ENCODE peak calls at places on chromosome 20, in six cellular contexts. N, W, H, D, J and T are unnamed samples.

GRCh38 chr20:51569815-51570741 is 27.6 kb upstream of the NFATC2 start:
- DNase-seq in N (peak), W (peak), H (no peak), D (peak), J (no peak), T (no peak)

GRCh38 chr20:53438368-53438767 is 155.3 kb downstream of the ZNF217 start:
- DNase-seq in N (no peak), W (no peak), H (no peak), D (no peak), J (no peak), T (no peak)

GRCh38 chr20:44407402-44408184 is 52.1 kb downstream of the HNF4A start:
- DNase-seq in N (peak), W (no peak), H (peak), D (no peak), J (no peak), T (peak)

GRCh38 chr20:52268184-52268583 is 76.6 kb upstream of the ZFP64 start:
- DNase-seq in N (no peak), W (no peak), H (no peak), D (no peak), J (no peak), T (no peak)

GRCh38 chr20:25284131-25284601 is 36.3 kb downstream of the PYGB start:
- DNase-seq in N (no peak), W (no peak), H (no peak), D (no peak), J (no peak), T (no peak)

GRCh38 chr20:11267131-11267761 is 593.4 kb upstream of the JAG1 start:
- DNase-seq in N (peak), W (peak), H (peak), D (peak), J (peak), T (peak)

GRCh38 chr20:14913896-14914295 is 576.5 kb upstream of the FLRT3 start:
- DNase-seq in N (no peak), W (peak), H (no peak), D (no peak), J (no peak), T (no peak)

GRCh38 chr20:25052255-25053206 is 5.4 kb downstream of the ACSS1 start:
- DNase-seq in N (no peak), W (no peak), H (no peak), D (no peak), J (no peak), T (no peak)

GRCh38 chr20:44014807-44015732 is 100.4 kb downstream of the TOX2 start:
- DNase-seq in N (no peak), W (peak), H (peak), D (no peak), J (no peak), T (no peak)

GRCh38 chr20:4099905-4100675 is 84.7 kb upstream of the RNF24 start:
- DNase-seq in N (no peak), W (no peak), H (no peak), D (no peak), J (no peak), T (no peak)

GRCh38 chr20:48597521-48598302 is 230.1 kb downstream of the PREX1 start:
- DNase-seq in N (no peak), W (no peak), H (no peak), D (peak), J (no peak), T (peak)

GRCh38 chr20:39070484-39071231 is 108.5 kb downstream of the DHX35 start:
- DNase-seq in N (no peak), W (peak), H (no peak), D (peak), J (no peak), T (no peak)

GRCh38 chr20:61763740-61764400 is 301.8 kb downstream of the TAF4 start:
- DNase-seq in N (no peak), W (no peak), H (no peak), D (no peak), J (no peak), T (no peak)

GRCh38 chr20:46145646-46146045 is 27.5 kb downstream of the CD40 start:
- DNase-seq in N (no peak), W (no peak), H (no peak), D (no peak), J (no peak), T (no peak)

GRCh38 chr20:35253010-35253409 is 24.9 kb downstream of the MMP24OS start:
- DNase-seq in N (no peak), W (no peak), H (no peak), D (no peak), J (no peak), T (no peak)

GRCh38 chr20:53713328-53714056 is 119.9 kb upstream of the ZNF217 start:
- DNase-seq in N (no peak), W (no peak), H (no peak), D (no peak), J (no peak), T (no peak)

GRCh38 chr20:37770908-37771307 is 77.1 kb downstream of the CTNNBL1 start:
- DNase-seq in N (no peak), W (no peak), H (no peak), D (no peak), J (no peak), T (no peak)

GRCh38 chr20:48236485-48237055 is 451.3 kb upstream of the SULF2 start:
- DNase-seq in N (no peak), W (no peak), H (no peak), D (no peak), J (no peak), T (no peak)

GRCh38 chr20:19328676-19329075 is 116.2 kb downstream of the SLC24A3 start:
- DNase-seq in N (no peak), W (no peak), H (no peak), D (no peak), J (no peak), T (no peak)

GRCh38 chr20:43752561-43753301 is 25.9 kb upstream of the GTSF1L start:
- DNase-seq in N (no peak), W (no peak), H (no peak), D (no peak), J (peak), T (peak)

GRCh38 chr20:9068232-9068781 is 580 bp upstream of the PLCB4 start:
- DNase-seq in N (peak), W (peak), H (no peak), D (no peak), J (no peak), T (no peak)

GRCh38 chr20:54161821-54162149 is 12.0 kb downstream of the CYP24A1 start:
- DNase-seq in N (peak), W (no peak), H (no peak), D (no peak), J (no peak), T (no peak)

GRCh38 chr20:37969949-37970855 is 63.1 kb downstream of the TTI1 start:
- DNase-seq in N (no peak), W (no peak), H (no peak), D (no peak), J (no peak), T (no peak)

GRCh38 chr20:37758332-37758731 is 64.5 kb downstream of the CTNNBL1 start:
- DNase-seq in N (peak), W (no peak), H (peak), D (peak), J (no peak), T (peak)

GRCh38 chr20:4344660-4345059 is 329.3 kb upstream of the RNF24 start:
- DNase-seq in N (no peak), W (no peak), H (no peak), D (no peak), J (no peak), T (no peak)

GRCh38 chr20:39661833-39662232 is 699.7 kb downstream of the DHX35 start:
- DNase-seq in N (peak), W (peak), H (no peak), D (no peak), J (no peak), T (peak)

GRCh38 chr20:10059006-10059405 is 24.2 kb downstream of the ANKEF1 start:
- DNase-seq in N (no peak), W (no peak), H (no peak), D (no peak), J (no peak), T (no peak)

GRCh38 chr20:25317351-25318075 is 69.6 kb downstream of the PYGB start:
- DNase-seq in N (no peak), W (no peak), H (no peak), D (no peak), J (no peak), T (no peak)

GRCh38 chr20:48380661-48381060 is 447.1 kb downstream of the PREX1 start:
- DNase-seq in N (no peak), W (no peak), H (no peak), D (no peak), J (no peak), T (no peak)

GRCh38 chr20:57173986-57174385 is 92.5 kb downstream of the BMP7 start:
- DNase-seq in N (no peak), W (no peak), H (no peak), D (no peak), J (no peak), T (no peak)

GRCh38 chr20:11108102-11108842 is 434.5 kb upstream of the JAG1 start:
- DNase-seq in N (no peak), W (peak), H (no peak), D (no peak), J (no peak), T (no peak)

GRCh38 chr20:38969708-38970107 is 7.6 kb downstream of the DHX35 start:
- DNase-seq in N (no peak), W (no peak), H (no peak), D (peak), J (no peak), T (no peak)

GRCh38 chr20:59783020-59784010 is 150.1 kb downstream of the SYCP2 start:
- DNase-seq in N (peak), W (peak), H (peak), D (peak), J (no peak), T (peak)

GRCh38 chr20:36742558-36742957 is 3.3 kb downstream of the NDRG3 start:
- DNase-seq in N (no peak), W (no peak), H (no peak), D (no peak), J (no peak), T (no peak)
- TF ChIP-seq MYC in N (no peak), W (no peak), H (no peak), D (no peak), J (no peak), T (no peak)

DNA sequence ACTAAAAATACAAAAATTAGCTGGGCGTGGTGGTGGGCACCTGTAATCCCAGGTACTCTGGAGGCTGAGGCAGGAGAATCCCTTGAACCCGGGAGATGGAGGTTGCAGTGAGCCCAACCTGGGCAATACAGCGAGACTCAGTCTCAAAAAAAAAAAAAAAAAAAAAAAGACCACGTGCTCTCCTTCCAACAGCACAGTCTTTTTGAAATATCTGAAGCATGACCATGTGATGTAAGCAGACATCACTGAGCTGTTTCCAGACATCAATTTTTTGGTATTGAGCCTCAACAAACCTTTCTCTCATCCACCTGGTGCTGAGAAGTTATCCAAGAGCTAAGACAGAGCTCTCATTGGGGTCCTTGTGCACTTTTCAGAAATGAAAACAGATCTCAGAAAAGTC is 249.2 kb downstream of the FOXA2 start:
- DNase-seq in N (no peak), W (no peak), H (no peak), D (no peak), J (no peak), T (no peak)
- TF ChIP-seq MYC in N (no peak), W (no peak), H (no peak), D (no peak), J (no peak), T (no peak)

GRCh38 chr20:22535483-22535882 is 48.9 kb downstream of the FOXA2 start:
- DNase-seq in N (no peak), W (no peak), H (no peak), D (no peak), J (no peak), T (no peak)
- TF ChIP-seq MYC in N (no peak), W (no peak), H (no peak), D (no peak), J (no peak), T (no peak)

DNA sequence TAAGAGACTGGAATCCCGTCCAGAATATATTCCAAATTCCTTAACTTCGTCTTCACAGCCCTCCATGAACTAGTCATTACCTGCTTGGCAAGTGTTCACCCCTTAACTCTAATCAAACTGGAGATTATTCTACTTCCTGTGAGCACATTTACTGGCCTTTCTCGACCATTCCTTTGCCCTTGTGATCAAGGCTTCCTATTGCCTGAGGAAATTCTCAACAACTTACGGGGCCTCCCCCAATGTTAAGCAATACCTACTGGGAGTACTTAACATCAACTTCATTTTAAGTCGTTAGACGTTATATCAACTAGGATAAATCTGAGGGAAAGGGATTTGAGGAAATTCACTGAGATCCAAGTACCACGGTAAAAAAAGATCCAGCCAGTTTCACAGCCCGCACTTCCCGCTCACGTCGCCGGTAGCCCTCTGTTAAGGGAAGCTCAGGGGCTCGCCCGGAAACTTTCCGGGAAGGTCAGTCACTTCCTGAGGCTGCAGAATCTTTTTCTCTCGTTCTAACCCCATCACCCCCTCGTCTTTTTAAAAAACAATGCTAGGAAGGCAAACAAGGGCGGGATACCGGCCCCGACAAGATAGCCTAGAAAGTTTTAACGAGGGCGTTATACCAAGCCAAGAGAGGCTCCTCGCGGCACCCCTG is 859 bp downstream of the EIF2S2 start:
- DNase-seq in N (peak), W (peak), H (no peak), D (no peak), J (no peak), T (peak)
- TF ChIP-seq MYC in N (no peak), W (no peak), H (no peak), D (no peak), J (no peak), T (peak)

GRCh38 chr20:58693226-58694006 is 816 bp downstream of the NPEPL1 start:
- DNase-seq in N (peak), W (peak), H (no peak), D (no peak), J (no peak), T (peak)
- TF ChIP-seq MYC in N (no peak), W (no peak), H (no peak), D (no peak), J (no peak), T (no peak)

GRCh38 chr20:969868-970267 is 32.2 kb downstream of the RSPO4 start:
- DNase-seq in N (no peak), W (no peak), H (no peak), D (no peak), J (no peak), T (no peak)

GRCh38 chr20:972256-972655 is 29.9 kb downstream of the RSPO4 start:
- DNase-seq in N (peak), W (no peak), H (no peak), D (no peak), J (no peak), T (no peak)

GRCh38 chr20:977021-977420 is 25.1 kb downstream of the RSPO4 start:
- DNase-seq in N (no peak), W (no peak), H (no peak), D (no peak), J (no peak), T (no peak)

GRCh38 chr20:976033-976432 is 26.1 kb downstream of the RSPO4 start:
- DNase-seq in N (no peak), W (no peak), H (no peak), D (no peak), J (no peak), T (no peak)

GRCh38 chr20:973785-974194 is 28.3 kb downstream of the RSPO4 start:
- DNase-seq in N (peak), W (no peak), H (peak), D (peak), J (peak), T (peak)
- TF ChIP-seq MYC in N (no peak), W (no peak), H (no peak), D (no peak), J (no peak), T (no peak)

DNA sequence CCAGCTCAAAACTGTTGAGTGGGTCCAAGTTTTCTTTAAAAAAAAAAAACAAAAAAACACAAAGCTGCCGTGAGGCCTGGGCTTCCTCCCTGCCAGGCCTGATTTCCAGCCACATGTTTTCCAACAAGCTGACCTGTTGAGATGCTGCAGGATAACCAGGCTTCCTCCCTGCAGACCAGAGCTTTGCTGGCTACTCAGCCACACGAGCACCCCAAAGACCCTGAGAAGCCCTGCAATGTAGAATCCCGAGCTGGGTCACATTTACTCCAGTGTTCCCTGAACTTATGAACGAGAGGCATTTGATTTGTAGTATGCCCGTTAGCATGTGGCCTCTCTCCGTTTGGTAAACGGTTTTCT is 3.9 kb downstream of the SIRPA start:
- DNase-seq in N (no peak), W (no peak), H (no peak), D (no peak), J (no peak), T (no peak)
- TF ChIP-seq MYC in N (no peak), W (no peak), H (no peak), D (no peak), J (no peak), T (no peak)

GRCh38 chr20:32206383-32207210 is 946 bp downstream of the PLAGL2 start:
- DNase-seq in N (no peak), W (no peak), H (no peak), D (no peak), J (no peak), T (no peak)
- TF ChIP-seq MYC in N (no peak), W (no peak), H (no peak), D (peak), J (no peak), T (no peak)

DNA sequence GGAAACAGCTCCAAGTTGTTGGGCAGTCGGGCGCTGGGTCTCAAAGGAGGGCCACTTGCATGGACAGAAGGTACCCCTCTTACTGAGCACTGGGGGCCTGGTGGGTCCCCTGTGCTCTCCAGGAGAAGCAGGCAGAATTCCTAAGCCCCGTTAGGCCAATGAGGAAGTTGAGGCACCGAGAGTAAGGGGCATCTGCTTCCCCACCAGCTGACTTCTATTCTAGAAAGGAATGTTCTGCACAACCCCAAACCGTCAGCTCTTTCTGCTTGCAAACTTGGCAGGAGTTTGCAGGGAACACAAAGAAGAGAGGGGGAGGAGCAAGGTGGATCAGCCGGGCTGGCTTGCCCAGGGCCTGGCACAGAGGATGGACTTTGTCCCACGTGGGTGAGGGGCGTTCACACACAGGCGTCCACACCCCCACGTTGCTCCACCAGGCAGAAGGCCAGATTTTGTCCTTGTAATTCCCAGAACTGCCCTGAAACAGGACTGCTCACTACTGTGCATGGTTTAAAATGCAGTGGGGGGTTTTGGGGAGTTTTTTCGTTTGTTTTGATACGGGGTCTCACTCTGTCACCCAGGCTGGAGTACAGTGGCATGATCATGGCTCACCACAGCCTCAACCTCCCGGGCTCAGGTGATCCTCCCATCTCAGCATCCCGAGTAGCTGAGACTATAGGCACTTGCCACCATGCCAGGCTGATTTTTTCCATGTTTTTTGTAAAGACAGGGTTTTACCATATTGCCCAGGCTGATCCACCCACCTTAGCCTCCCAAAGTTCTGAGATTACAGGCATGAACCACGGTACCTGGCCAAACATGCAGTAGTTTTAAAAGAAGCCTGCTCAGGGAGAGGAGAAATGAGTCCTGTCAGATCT is 93.3 kb downstream of the SNX5 start:
- DNase-seq in N (peak), W (peak), H (no peak), D (peak), J (no peak), T (no peak)
- TF ChIP-seq MYC in N (no peak), W (no peak), H (no peak), D (peak), J (no peak), T (no peak)

GRCh38 chr20:63363013-63363957 is 2.1 kb upstream of the CHRNA4 start:
- DNase-seq in N (no peak), W (no peak), H (peak), D (no peak), J (no peak), T (no peak)
- TF ChIP-seq MYC in N (no peak), W (no peak), H (no peak), D (no peak), J (no peak), T (no peak)